ENCODE peak calls at places on chromosome 20, in ten cellular contexts. One of them, this sample, is unnamed.

GRCh38 chr20:2004171-2004570 is 10.3 kb upstream of the PDYN start:
- DNase-seq in kidney glomerular epithelial cell: no peak
- DNase-seq in adrenal gland: no peak
- DNase-seq in G401: no peak
- DNase-seq in NCI-H774: no peak
- DNase-seq in A673: no peak
- DNase-seq in astrocyte of the hippocampus: no peak
- DNase-seq in neuronal stem cell: no peak
- DNase-seq in central memory CD4-positive, alpha-beta T cell: no peak
- DNase-seq in fibroblast of pulmonary artery: no peak
- DNase-seq in this sample: no peak

GRCh38 chr20:57315083-57315963 is 14.3 kb upstream of the SPO11 start:
- DNase-seq in kidney glomerular epithelial cell: no peak
- DNase-seq in adrenal gland: no peak
- DNase-seq in G401: no peak
- DNase-seq in NCI-H774: no peak
- DNase-seq in A673: no peak
- DNase-seq in astrocyte of the hippocampus: no peak
- DNase-seq in neuronal stem cell: no peak
- DNase-seq in central memory CD4-positive, alpha-beta T cell: no peak
- DNase-seq in fibroblast of pulmonary artery: no peak
- DNase-seq in this sample: no peak

GRCh38 chr20:10309326-10309725 is 90.7 kb downstream of the SNAP25 start:
- DNase-seq in kidney glomerular epithelial cell: peak; percentile 21
- DNase-seq in adrenal gland: no peak
- DNase-seq in G401: no peak
- DNase-seq in NCI-H774: no peak
- DNase-seq in A673: no peak
- DNase-seq in astrocyte of the hippocampus: peak; percentile 91
- DNase-seq in neuronal stem cell: no peak
- DNase-seq in central memory CD4-positive, alpha-beta T cell: no peak
- DNase-seq in fibroblast of pulmonary artery: peak; percentile 88
- DNase-seq in this sample: no peak

GRCh38 chr20:47711046-47711752 is 74.1 kb downstream of the SULF2 start:
- DNase-seq in kidney glomerular epithelial cell: no peak
- DNase-seq in adrenal gland: no peak
- DNase-seq in G401: peak; percentile 14
- DNase-seq in NCI-H774: no peak
- DNase-seq in A673: no peak
- DNase-seq in astrocyte of the hippocampus: peak; percentile 28
- DNase-seq in neuronal stem cell: no peak
- DNase-seq in central memory CD4-positive, alpha-beta T cell: no peak
- DNase-seq in fibroblast of pulmonary artery: no peak
- DNase-seq in this sample: no peak

GRCh38 chr20:59039233-59039632 is 3.4 kb downstream of the PRELID3B start:
- DNase-seq in kidney glomerular epithelial cell: no peak
- DNase-seq in adrenal gland: no peak
- DNase-seq in G401: no peak
- DNase-seq in NCI-H774: no peak
- DNase-seq in A673: no peak
- DNase-seq in astrocyte of the hippocampus: no peak
- DNase-seq in neuronal stem cell: no peak
- DNase-seq in central memory CD4-positive, alpha-beta T cell: no peak
- DNase-seq in fibroblast of pulmonary artery: peak; percentile 33
- DNase-seq in this sample: no peak

GRCh38 chr20:18403269-18403668 is 63.6 kb downstream of the DZANK1 start:
- DNase-seq in kidney glomerular epithelial cell: no peak
- DNase-seq in adrenal gland: no peak
- DNase-seq in G401: no peak
- DNase-seq in NCI-H774: no peak
- DNase-seq in A673: no peak
- DNase-seq in astrocyte of the hippocampus: no peak
- DNase-seq in neuronal stem cell: no peak
- DNase-seq in central memory CD4-positive, alpha-beta T cell: no peak
- DNase-seq in fibroblast of pulmonary artery: no peak
- DNase-seq in this sample: no peak

GRCh38 chr20:17688965-17689364 is 6.9 kb upstream of the RRBP1 start:
- DNase-seq in kidney glomerular epithelial cell: no peak
- DNase-seq in adrenal gland: no peak
- DNase-seq in G401: no peak
- DNase-seq in NCI-H774: no peak
- DNase-seq in A673: peak; percentile 37
- DNase-seq in astrocyte of the hippocampus: peak; percentile 78
- DNase-seq in neuronal stem cell: no peak
- DNase-seq in central memory CD4-positive, alpha-beta T cell: no peak
- DNase-seq in fibroblast of pulmonary artery: no peak
- DNase-seq in this sample: no peak

GRCh38 chr20:37297066-37297736 is 7.7 kb downstream of the MANBAL start:
- DNase-seq in kidney glomerular epithelial cell: no peak
- DNase-seq in adrenal gland: peak; percentile 58
- DNase-seq in G401: peak; percentile 52
- DNase-seq in NCI-H774: no peak
- DNase-seq in A673: no peak
- DNase-seq in astrocyte of the hippocampus: peak; percentile 93
- DNase-seq in neuronal stem cell: no peak
- DNase-seq in central memory CD4-positive, alpha-beta T cell: no peak
- DNase-seq in fibroblast of pulmonary artery: peak; percentile 73
- DNase-seq in this sample: no peak

GRCh38 chr20:40233401-40233800 is 455.6 kb downstream of the MAFB start:
- DNase-seq in kidney glomerular epithelial cell: no peak
- DNase-seq in adrenal gland: no peak
- DNase-seq in G401: no peak
- DNase-seq in NCI-H774: no peak
- DNase-seq in A673: peak; percentile 82
- DNase-seq in astrocyte of the hippocampus: no peak
- DNase-seq in neuronal stem cell: no peak
- DNase-seq in central memory CD4-positive, alpha-beta T cell: no peak
- DNase-seq in fibroblast of pulmonary artery: no peak
- DNase-seq in this sample: no peak

GRCh38 chr20:62860924-62861691 is 514 bp downstream of the TCFL5 start:
- DNase-seq in kidney glomerular epithelial cell: no peak
- DNase-seq in adrenal gland: peak; percentile 26
- DNase-seq in G401: no peak
- DNase-seq in NCI-H774: no peak
- DNase-seq in A673: peak; percentile 51
- DNase-seq in astrocyte of the hippocampus: peak; percentile 63
- DNase-seq in neuronal stem cell: peak; percentile 17
- DNase-seq in central memory CD4-positive, alpha-beta T cell: peak; percentile 56
- DNase-seq in fibroblast of pulmonary artery: no peak
- DNase-seq in this sample: peak; percentile 49

GRCh38 chr20:40704828-40705227 is 15.8 kb upstream of the MAFB start:
- DNase-seq in kidney glomerular epithelial cell: no peak
- DNase-seq in adrenal gland: no peak
- DNase-seq in G401: no peak
- DNase-seq in NCI-H774: no peak
- DNase-seq in A673: no peak
- DNase-seq in astrocyte of the hippocampus: no peak
- DNase-seq in neuronal stem cell: no peak
- DNase-seq in central memory CD4-positive, alpha-beta T cell: no peak
- DNase-seq in fibroblast of pulmonary artery: no peak
- DNase-seq in this sample: no peak

GRCh38 chr20:9407805-9408421 is 106.5 kb upstream of the LAMP5 start:
- DNase-seq in kidney glomerular epithelial cell: peak; percentile 27
- DNase-seq in adrenal gland: peak; percentile 77
- DNase-seq in G401: peak; percentile 91
- DNase-seq in NCI-H774: peak; percentile 39
- DNase-seq in A673: peak; percentile 67
- DNase-seq in astrocyte of the hippocampus: peak; percentile 89
- DNase-seq in neuronal stem cell: peak; percentile 68
- DNase-seq in central memory CD4-positive, alpha-beta T cell: peak; percentile 3
- DNase-seq in fibroblast of pulmonary artery: peak; percentile 83
- DNase-seq in this sample: peak; percentile 67

GRCh38 chr20:64053841-64054661 is 4.6 kb upstream of the SOX18 start:
- DNase-seq in kidney glomerular epithelial cell: no peak
- DNase-seq in adrenal gland: peak; percentile 66
- DNase-seq in G401: no peak
- DNase-seq in NCI-H774: no peak
- DNase-seq in A673: no peak
- DNase-seq in astrocyte of the hippocampus: peak; percentile 58
- DNase-seq in neuronal stem cell: no peak
- DNase-seq in central memory CD4-positive, alpha-beta T cell: no peak
- DNase-seq in fibroblast of pulmonary artery: peak; percentile 84
- DNase-seq in this sample: peak; percentile 73

GRCh38 chr20:37943033-37943432 is 40.1 kb downstream of the VSTM2L start:
- DNase-seq in kidney glomerular epithelial cell: no peak
- DNase-seq in adrenal gland: no peak
- DNase-seq in G401: no peak
- DNase-seq in NCI-H774: no peak
- DNase-seq in A673: no peak
- DNase-seq in astrocyte of the hippocampus: no peak
- DNase-seq in neuronal stem cell: no peak
- DNase-seq in central memory CD4-positive, alpha-beta T cell: no peak
- DNase-seq in fibroblast of pulmonary artery: no peak
- DNase-seq in this sample: no peak

GRCh38 chr20:59125332-59125731 is 38.3 kb upstream of the ZNF831 start:
- DNase-seq in kidney glomerular epithelial cell: no peak
- DNase-seq in adrenal gland: no peak
- DNase-seq in G401: no peak
- DNase-seq in NCI-H774: no peak
- DNase-seq in A673: no peak
- DNase-seq in astrocyte of the hippocampus: no peak
- DNase-seq in neuronal stem cell: no peak
- DNase-seq in central memory CD4-positive, alpha-beta T cell: no peak
- DNase-seq in fibroblast of pulmonary artery: no peak
- DNase-seq in this sample: no peak

GRCh38 chr20:44050925-44051660 is 135.9 kb downstream of the JPH2 start:
- DNase-seq in kidney glomerular epithelial cell: no peak
- DNase-seq in adrenal gland: no peak
- DNase-seq in G401: no peak
- DNase-seq in NCI-H774: no peak
- DNase-seq in A673: no peak
- DNase-seq in astrocyte of the hippocampus: no peak
- DNase-seq in neuronal stem cell: no peak
- DNase-seq in central memory CD4-positive, alpha-beta T cell: no peak
- DNase-seq in fibroblast of pulmonary artery: no peak
- DNase-seq in this sample: no peak

GRCh38 chr20:59434950-59435349 is 134.5 kb downstream of the EDN3 start:
- DNase-seq in kidney glomerular epithelial cell: no peak
- DNase-seq in adrenal gland: no peak
- DNase-seq in G401: peak; percentile 42
- DNase-seq in NCI-H774: no peak
- DNase-seq in A673: peak; percentile 52
- DNase-seq in astrocyte of the hippocampus: no peak
- DNase-seq in neuronal stem cell: no peak
- DNase-seq in central memory CD4-positive, alpha-beta T cell: no peak
- DNase-seq in fibroblast of pulmonary artery: no peak
- DNase-seq in this sample: no peak

GRCh38 chr20:2314759-2315439 is 19.1 kb downstream of the TGM3 start:
- DNase-seq in kidney glomerular epithelial cell: no peak
- DNase-seq in adrenal gland: peak; percentile 42
- DNase-seq in G401: no peak
- DNase-seq in NCI-H774: peak; percentile 38
- DNase-seq in A673: peak; percentile 49
- DNase-seq in astrocyte of the hippocampus: peak; percentile 58
- DNase-seq in neuronal stem cell: no peak
- DNase-seq in central memory CD4-positive, alpha-beta T cell: no peak
- DNase-seq in fibroblast of pulmonary artery: peak; percentile 55
- DNase-seq in this sample: no peak

This sample was measured in iPS-NIHi11.